ENCODE peak calls at places on chromosomes 13 and 19, in seven cellular contexts. One of them, this sample, is unnamed.

GRCh38 chr19:289651-290538 is 1.3 kb downstream of the PLPP2 start:
- DNase-seq in gastrocnemius medialis: no peak
- DNase-seq in HFF-Myc: peak; percentile 7
- DNase-seq in AG10803: peak; percentile 24
- DNase-seq in SK-N-MC: no peak
- DNase-seq in transverse colon: peak; percentile 84
- DNase-seq in A673: no peak
- DNase-seq in this sample: peak; percentile 88

GRCh38 chr19:10808937-10809655 is 26.9 kb downstream of the TMED1 start:
- DNase-seq in A673: no peak
- DNase-seq in gastrocnemius medialis: no peak
- DNase-seq in transverse colon: no peak
- DNase-seq in SK-N-MC: no peak
- DNase-seq in AG10803: peak; percentile 52
- DNase-seq in HFF-Myc: no peak
- DNase-seq in this sample: no peak

GRCh38 chr19:6109947-6110346 is 353 bp downstream of the RFX2 start:
- DNase-seq in SK-N-MC: no peak
- DNase-seq in A673: no peak
- DNase-seq in AG10803: no peak
- DNase-seq in gastrocnemius medialis: no peak
- DNase-seq in transverse colon: peak; percentile 27
- DNase-seq in HFF-Myc: no peak
- DNase-seq in this sample: no peak

GRCh38 chr13:101554420-101555125 is 102.1 kb downstream of the ITGBL1 start:
- DNase-seq in gastrocnemius medialis: no peak
- DNase-seq in transverse colon: no peak
- DNase-seq in AG10803: peak; percentile 56
- DNase-seq in HFF-Myc: no peak
- DNase-seq in SK-N-MC: no peak
- DNase-seq in A673: peak; percentile 36
- DNase-seq in this sample: no peak

GRCh38 chr13:21420706-21421105 is 38.4 kb downstream of the ZDHHC20 start:
- DNase-seq in transverse colon: no peak
- DNase-seq in AG10803: peak; percentile 12
- DNase-seq in HFF-Myc: peak; percentile 10
- DNase-seq in A673: no peak
- DNase-seq in SK-N-MC: no peak
- DNase-seq in gastrocnemius medialis: no peak
- DNase-seq in this sample: no peak

GRCh38 chr13:29260684-29261083 is 334.8 kb downstream of the SLC7A1 start:
- DNase-seq in HFF-Myc: no peak
- DNase-seq in AG10803: no peak
- DNase-seq in gastrocnemius medialis: no peak
- DNase-seq in A673: peak; percentile 12
- DNase-seq in SK-N-MC: no peak
- DNase-seq in transverse colon: no peak
- DNase-seq in this sample: peak; percentile 25

GRCh38 chr13:51229141-51229540 is 6.9 kb downstream of the FAM124A start:
- DNase-seq in AG10803: no peak
- DNase-seq in transverse colon: no peak
- DNase-seq in A673: no peak
- DNase-seq in SK-N-MC: no peak
- DNase-seq in HFF-Myc: no peak
- DNase-seq in gastrocnemius medialis: no peak
- DNase-seq in this sample: no peak

GRCh38 chr13:45595968-45596367 is 19.6 kb downstream of the ERICH6B start:
- DNase-seq in transverse colon: no peak
- DNase-seq in A673: no peak
- DNase-seq in gastrocnemius medialis: no peak
- DNase-seq in AG10803: no peak
- DNase-seq in SK-N-MC: no peak
- DNase-seq in HFF-Myc: no peak
- DNase-seq in this sample: no peak

GRCh38 chr19:46603195-46603637 is 2.1 kb downstream of the CALM3 start:
- DNase-seq in SK-N-MC: no peak
- DNase-seq in A673: no peak
- DNase-seq in transverse colon: peak; percentile 77
- DNase-seq in AG10803: no peak
- DNase-seq in gastrocnemius medialis: no peak
- DNase-seq in HFF-Myc: no peak
- DNase-seq in this sample: peak; percentile 51

GRCh38 chr19:50384685-50385535 is 763 bp downstream of the POLD1 start:
- DNase-seq in HFF-Myc: no peak
- DNase-seq in SK-N-MC: no peak
- DNase-seq in A673: no peak
- DNase-seq in AG10803: peak; percentile 13
- DNase-seq in gastrocnemius medialis: no peak
- DNase-seq in transverse colon: no peak
- DNase-seq in this sample: peak; percentile 49

GRCh38 chr19:33221641-33222040 is 4.0 kb downstream of the SLC7A10 start:
- DNase-seq in gastrocnemius medialis: no peak
- DNase-seq in HFF-Myc: no peak
- DNase-seq in A673: no peak
- DNase-seq in AG10803: no peak
- DNase-seq in transverse colon: no peak
- DNase-seq in SK-N-MC: no peak
- DNase-seq in this sample: no peak

GRCh38 chr13:95121516-95121915 is 179.7 kb downstream of the ABCC4 start:
- DNase-seq in A673: no peak
- DNase-seq in SK-N-MC: no peak
- DNase-seq in HFF-Myc: no peak
- DNase-seq in gastrocnemius medialis: no peak
- DNase-seq in AG10803: no peak
- DNase-seq in transverse colon: no peak
- DNase-seq in this sample: no peak

GRCh38 chr13:49791753-49792549 is 531 bp downstream of the KPNA3 start:
- DNase-seq in AG10803: peak; percentile 38
- DNase-seq in A673: peak; percentile 62
- DNase-seq in SK-N-MC: no peak
- DNase-seq in gastrocnemius medialis: peak; percentile 39
- DNase-seq in HFF-Myc: no peak
- DNase-seq in transverse colon: peak; percentile 58
- DNase-seq in this sample: peak; percentile 85

GRCh38 chr19:39083983-39084731 is at the start of gene ACP7:
- DNase-seq in A673: no peak
- DNase-seq in transverse colon: no peak
- DNase-seq in AG10803: no peak
- DNase-seq in SK-N-MC: no peak
- DNase-seq in HFF-Myc: no peak
- DNase-seq in gastrocnemius medialis: no peak
- DNase-seq in this sample: peak; percentile 81

GRCh38 chr19:57829316-57829715 is 783 bp upstream of the ZNF587B start:
- DNase-seq in HFF-Myc: no peak
- DNase-seq in gastrocnemius medialis: no peak
- DNase-seq in AG10803: no peak
- DNase-seq in A673: no peak
- DNase-seq in SK-N-MC: no peak
- DNase-seq in transverse colon: no peak
- DNase-seq in this sample: no peak

GRCh38 chr19:46514589-46515289 is 19.1 kb upstream of the PNMA8B start:
- DNase-seq in gastrocnemius medialis: no peak
- DNase-seq in A673: no peak
- DNase-seq in transverse colon: no peak
- DNase-seq in AG10803: no peak
- DNase-seq in HFF-Myc: no peak
- DNase-seq in SK-N-MC: no peak
- DNase-seq in this sample: peak; percentile 78

GRCh38 chr19:17687141-17687856 is 855 bp downstream of the UNC13A start:
- DNase-seq in transverse colon: no peak
- DNase-seq in A673: peak; percentile 33
- DNase-seq in AG10803: no peak
- DNase-seq in SK-N-MC: no peak
- DNase-seq in HFF-Myc: no peak
- DNase-seq in gastrocnemius medialis: no peak
- DNase-seq in this sample: peak; percentile 82

GRCh38 chr13:76754414-76754813 is 131.8 kb downstream of the KCTD12 start:
- DNase-seq in A673: peak; percentile 29
- DNase-seq in HFF-Myc: no peak
- DNase-seq in AG10803: no peak
- DNase-seq in gastrocnemius medialis: no peak
- DNase-seq in SK-N-MC: no peak
- DNase-seq in transverse colon: no peak
- DNase-seq in this sample: no peak

GRCh38 chr19:31110331-31110730 is 238.9 kb downstream of the TSHZ3 start:
- DNase-seq in SK-N-MC: no peak
- DNase-seq in transverse colon: no peak
- DNase-seq in HFF-Myc: no peak
- DNase-seq in A673: no peak
- DNase-seq in gastrocnemius medialis: no peak
- DNase-seq in AG10803: peak; percentile 66
- DNase-seq in this sample: peak; percentile 50

GRCh38 chr13:113917523-113918371 is 53.9 kb upstream of the GAS6 start:
- DNase-seq in A673: no peak
- DNase-seq in gastrocnemius medialis: peak; percentile 10
- DNase-seq in AG10803: no peak
- DNase-seq in HFF-Myc: no peak
- DNase-seq in transverse colon: no peak
- DNase-seq in SK-N-MC: no peak
- DNase-seq in this sample: no peak
- H3K4me3 ChIP-seq in A673: no peak overlapping the region
- H3K4me3 ChIP-seq in gastrocnemius medialis: no peak overlapping the region
- H3K4me3 ChIP-seq in AG10803: no peak overlapping the region
- H3K4me3 ChIP-seq in HFF-Myc: no peak overlapping the region
- H3K4me3 ChIP-seq in transverse colon: no peak overlapping the region
- H3K4me3 ChIP-seq in SK-N-MC: no peak overlapping the region
- H3K4me3 ChIP-seq in this sample: no peak overlapping the region

GRCh38 chr19:42132030-42132628 is at the start of gene POU2F2:
- DNase-seq in gastrocnemius medialis: peak; percentile 21
- DNase-seq in A673: no peak
- DNase-seq in HFF-Myc: no peak
- DNase-seq in AG10803: no peak
- DNase-seq in transverse colon: peak; percentile 81
- DNase-seq in SK-N-MC: no peak
- DNase-seq in this sample: peak; percentile 83

GRCh38 chr19:42129399-42130253 is 2.6 kb downstream of the POU2F2 start:
- DNase-seq in transverse colon: peak; percentile 75
- DNase-seq in HFF-Myc: peak; percentile 71
- DNase-seq in SK-N-MC: no peak
- DNase-seq in gastrocnemius medialis: peak; percentile 35
- DNase-seq in AG10803: peak; percentile 90
- DNase-seq in A673: no peak
- DNase-seq in this sample: peak; percentile 47

GRCh38 chr19:42132851-42133528 is 744 bp upstream of the POU2F2 start:
- DNase-seq in A673: peak; percentile 65
- DNase-seq in AG10803: peak; percentile 41
- DNase-seq in transverse colon: peak; percentile 79
- DNase-seq in SK-N-MC: no peak
- DNase-seq in HFF-Myc: no peak
- DNase-seq in gastrocnemius medialis: peak; percentile 22
- DNase-seq in this sample: peak; percentile 99

GRCh38 chr19:42131149-42132029 is 857 bp downstream of the POU2F2 start:
- DNase-seq in SK-N-MC: no peak
- DNase-seq in HFF-Myc: no peak
- DNase-seq in AG10803: no peak
- DNase-seq in gastrocnemius medialis: no peak
- DNase-seq in transverse colon: no peak
- DNase-seq in A673: no peak
- DNase-seq in this sample: no peak

DNA sequence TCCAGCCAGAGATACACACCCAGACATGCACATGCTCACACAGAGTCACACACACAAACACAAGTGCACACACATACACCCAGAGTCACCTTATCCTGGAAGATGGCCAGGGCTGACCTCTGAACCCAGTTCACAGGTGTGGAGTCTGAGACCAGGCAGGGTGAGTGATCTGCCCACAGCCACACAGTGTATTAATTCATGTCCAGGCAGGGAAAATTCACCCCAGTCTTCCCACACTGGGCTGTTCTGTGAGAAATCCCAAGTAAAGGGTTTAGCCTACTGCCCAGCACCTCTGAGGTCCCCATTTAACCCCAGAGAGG is 2.0 kb downstream of the POU2F2 start:
- DNase-seq in HFF-Myc: no peak
- DNase-seq in SK-N-MC: no peak
- DNase-seq in AG10803: no peak
- DNase-seq in gastrocnemius medialis: no peak
- DNase-seq in A673: no peak
- DNase-seq in transverse colon: no peak
- DNase-seq in this sample: no peak
- H3K4me3 ChIP-seq in HFF-Myc: peak overlapping the region; percentile 56
- H3K4me3 ChIP-seq in SK-N-MC: no peak overlapping the region
- H3K4me3 ChIP-seq in AG10803: peak overlapping the region; percentile 48
- H3K4me3 ChIP-seq in gastrocnemius medialis: no peak overlapping the region
- H3K4me3 ChIP-seq in A673: no peak overlapping the region
- H3K4me3 ChIP-seq in transverse colon: no peak overlapping the region
- H3K4me3 ChIP-seq in this sample: no peak overlapping the region

DNA sequence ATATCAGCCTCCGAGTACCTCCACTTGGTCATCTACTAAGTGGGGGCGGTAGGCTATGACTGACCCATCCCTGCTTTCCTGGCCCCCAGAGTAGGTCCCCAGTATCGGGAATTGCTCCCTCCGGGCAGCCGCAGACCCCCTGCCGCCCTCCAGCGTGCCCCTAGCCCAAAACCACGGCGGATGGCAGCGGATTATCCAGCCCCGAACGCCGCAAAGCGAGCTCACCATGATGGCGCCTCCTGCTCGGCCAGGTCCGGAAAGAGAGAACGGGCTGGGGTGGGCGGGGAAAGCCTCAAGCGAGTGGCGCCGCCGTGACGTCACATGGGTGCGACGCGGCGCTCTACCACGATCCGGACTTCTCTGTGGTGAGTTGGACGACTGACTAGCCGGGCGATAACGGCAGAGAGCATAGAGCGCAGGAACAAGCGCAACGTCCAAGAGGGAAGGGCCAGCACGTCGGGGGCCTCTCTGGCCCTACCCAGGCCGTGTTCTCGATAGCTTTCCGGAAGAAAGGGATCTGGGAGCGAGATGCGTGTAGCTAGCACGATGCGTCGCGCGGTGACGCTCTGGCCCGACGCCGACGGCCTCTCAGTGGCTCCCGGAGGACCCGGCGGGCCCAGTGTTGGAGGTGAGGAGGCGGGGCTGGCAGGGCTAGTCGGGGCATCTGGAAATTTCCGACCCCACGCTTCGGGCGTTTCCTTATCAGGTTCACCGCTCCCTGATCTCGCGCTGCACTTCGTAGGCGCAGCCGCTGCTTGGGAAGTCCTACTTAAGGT is at the start of the genes RPL18 and SPHK2:
- DNase-seq in AG10803: peak; percentile 100
- DNase-seq in transverse colon: peak; percentile 98
- DNase-seq in gastrocnemius medialis: peak; percentile 99
- DNase-seq in HFF-Myc: peak; percentile 99
- DNase-seq in A673: peak; percentile 99
- DNase-seq in SK-N-MC: peak; percentile 98
- DNase-seq in this sample: peak; percentile 99
- H3K4me3 ChIP-seq in AG10803: peak within 1 kb of the TSS; percentile 98
- H3K4me3 ChIP-seq in transverse colon: peak within 1 kb of the TSS; percentile 90
- H3K4me3 ChIP-seq in gastrocnemius medialis: peak within 1 kb of the TSS; percentile 73
- H3K4me3 ChIP-seq in HFF-Myc: peak within 1 kb of the TSS; percentile 90
- H3K4me3 ChIP-seq in A673: peak within 1 kb of the TSS; percentile 89
- H3K4me3 ChIP-seq in SK-N-MC: peak within 1 kb of the TSS; percentile 82
- H3K4me3 ChIP-seq in this sample: peak within 1 kb of the TSS; percentile 100

DNA sequence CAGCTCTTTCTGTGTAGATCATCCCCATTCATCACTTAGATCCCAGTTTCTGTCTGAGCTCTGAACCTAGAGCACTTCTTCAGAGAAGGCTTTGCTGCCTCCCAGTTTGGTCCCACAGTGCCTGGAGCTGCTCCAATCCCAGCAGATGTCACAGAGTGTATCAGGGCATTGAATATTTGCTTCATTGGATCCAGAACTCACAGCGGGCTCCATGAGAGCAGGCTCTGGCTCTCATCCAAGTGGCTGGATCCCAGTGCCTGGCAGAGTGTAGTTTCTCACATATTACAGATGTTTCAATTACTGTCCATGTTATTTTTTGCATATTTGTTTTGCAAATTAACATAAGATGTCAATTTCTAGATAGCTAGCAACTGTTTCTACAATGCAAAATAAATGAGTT is 50.6 kb downstream of the MYO16 start:
- DNase-seq in transverse colon: no peak
- DNase-seq in AG10803: no peak
- DNase-seq in HFF-Myc: no peak
- DNase-seq in gastrocnemius medialis: no peak
- DNase-seq in SK-N-MC: no peak
- DNase-seq in A673: no peak
- DNase-seq in this sample: no peak
- H3K4me3 ChIP-seq in transverse colon: no peak overlapping the region
- H3K4me3 ChIP-seq in AG10803: no peak overlapping the region
- H3K4me3 ChIP-seq in HFF-Myc: no peak overlapping the region
- H3K4me3 ChIP-seq in gastrocnemius medialis: no peak overlapping the region
- H3K4me3 ChIP-seq in SK-N-MC: peak overlapping the region; percentile 7
- H3K4me3 ChIP-seq in A673: no peak overlapping the region
- H3K4me3 ChIP-seq in this sample: no peak overlapping the region